ENCODE peak calls at places on chromosomes 3 and 15, in four cellular contexts. Z is DND-41, Y is fibroblast of lung, X is brain microvascular endothelial cell. U is an unnamed sample.

GRCh38 chr15:33729648-33730047 is 238.6 kb upstream of the CHRM5 start:
- DNase-seq in Z (no peak), X (no peak), Y (peak; percentile 22), U (no peak)

GRCh38 chr3:13526626-13526949 is 22.3 kb upstream of the FBLN2 start:
- DNase-seq in X (no peak), Z (no peak), Y (no peak), U (no peak)

GRCh38 chr15:60994842-60995495 is 234.1 kb downstream of the RORA start:
- DNase-seq in Y (no peak), Z (no peak), X (no peak), U (no peak)

GRCh38 chr3:128950223-128950938 is 43.5 kb downstream of the CFAP92 start:
- DNase-seq in Y (peak; percentile 34), X (peak; percentile 23), Z (peak; percentile 18), U (no peak)

GRCh38 chr3:41102750-41103149 is 96.6 kb upstream of the CTNNB1 start:
- DNase-seq in Y (no peak), X (no peak), Z (no peak), U (no peak)

GRCh38 chr3:46565607-46566039 is 479 bp downstream of the LRRC2 start:
- DNase-seq in Z (peak; percentile 4), Y (no peak), X (no peak), U (no peak)

GRCh38 chr15:90959894-90960293 is 5.2 kb downstream of the RCCD1 start:
- DNase-seq in Y (peak; percentile 21), Z (no peak), X (no peak), U (no peak)

GRCh38 chr3:182478369-182478768 is 314.9 kb upstream of the ATP11B start:
- DNase-seq in Z (no peak), X (no peak), Y (no peak), U (no peak)

GRCh38 chr3:41053220-41053619 is 146.1 kb upstream of the CTNNB1 start:
- DNase-seq in X (no peak), Z (no peak), Y (no peak), U (no peak)

GRCh38 chr15:49042165-49042564 is 4.1 kb downstream of the SECISBP2L start:
- DNase-seq in Y (no peak), Z (no peak), X (no peak), U (no peak)

GRCh38 chr3:12040902-12041301 is 36.7 kb downstream of the SYN2 start:
- DNase-seq in X (no peak), Z (no peak), Y (no peak), U (no peak)

GRCh38 chr3:128276151-128276445 is 122.8 kb downstream of the EEFSEC start:
- DNase-seq in Z (no peak), X (no peak), Y (no peak), U (no peak)

GRCh38 chr3:197801801-197802504 is 10.9 kb downstream of the LRCH3 start:
- DNase-seq in Z (peak; percentile 23), X (no peak), Y (peak; percentile 48), U (peak; percentile 19)

GRCh38 chr3:159844383-159844730 is 144.3 kb upstream of the IL12A start:
- DNase-seq in X (no peak), Z (no peak), Y (peak; percentile 41), U (no peak)

GRCh38 chr3:114880078-114880477 is 267.0 kb downstream of the ZBTB20 start:
- DNase-seq in X (peak; percentile 34), Z (no peak), Y (peak; percentile 5), U (no peak)

GRCh38 chr15:100123611-100124010 is 218.2 kb downstream of the ADAMTS17 start:
- DNase-seq in Y (peak; percentile 28), X (no peak), Z (no peak), U (no peak)

GRCh38 chr3:156404217-156404616 is 150.7 kb downstream of the SSR3 start:
- DNase-seq in Y (no peak), Z (no peak), X (no peak), U (no peak)

GRCh38 chr15:79089890-79090486 is 592 bp downstream of the RASGRF1 start:
- DNase-seq in X (no peak), Y (no peak), Z (no peak), U (no peak)

GRCh38 chr3:72318504-72319201 is 529.6 kb downstream of the SHQ1 start:
- DNase-seq in Z (no peak), X (peak; percentile 32), Y (peak; percentile 57), U (no peak)

GRCh38 chr3:168952551-168952950 is 711.0 kb downstream of the MECOM start:
- DNase-seq in X (no peak), Z (no peak), Y (peak; percentile 91), U (no peak)
- TF ChIP-seq CTCF in X (no peak), Z (no peak), Y (peak; percentile 27), U (no peak)

GRCh38 chr15:73981761-73982222 is 10.3 kb downstream of the STOML1 start:
- DNase-seq in X (no peak), Z (no peak), Y (no peak), U (no peak)
- H3K27ac ChIP-seq in X (peak overlapping the region; percentile 84), Z (no peak overlapping the region), Y (peak overlapping the region; percentile 93), U (no peak overlapping the region)

GRCh38 chr15:58921267-58921666 is 12.2 kb downstream of the SLTM start:
- DNase-seq in Y (peak; percentile 72), Z (no peak), X (no peak), U (no peak)

GRCh38 chr15:58923284-58923683 is 10.2 kb downstream of the SLTM start:
- DNase-seq in Z (no peak), Y (no peak), X (no peak), U (no peak)

GRCh38 chr15:58916962-58917361 is 16.5 kb downstream of the SLTM start:
- DNase-seq in Y (no peak), Z (no peak), X (no peak), U (no peak)

GRCh38 chr15:58919232-58919631 is 14.2 kb downstream of the SLTM start:
- DNase-seq in X (no peak), Y (no peak), Z (no peak), U (no peak)

GRCh38 chr15:58918239-58918638 is 15.2 kb downstream of the SLTM start:
- DNase-seq in X (no peak), Y (no peak), Z (no peak), U (no peak)
- TF ChIP-seq CTCF in X (no peak), Y (no peak), Z (no peak), U (no peak)

DNA sequence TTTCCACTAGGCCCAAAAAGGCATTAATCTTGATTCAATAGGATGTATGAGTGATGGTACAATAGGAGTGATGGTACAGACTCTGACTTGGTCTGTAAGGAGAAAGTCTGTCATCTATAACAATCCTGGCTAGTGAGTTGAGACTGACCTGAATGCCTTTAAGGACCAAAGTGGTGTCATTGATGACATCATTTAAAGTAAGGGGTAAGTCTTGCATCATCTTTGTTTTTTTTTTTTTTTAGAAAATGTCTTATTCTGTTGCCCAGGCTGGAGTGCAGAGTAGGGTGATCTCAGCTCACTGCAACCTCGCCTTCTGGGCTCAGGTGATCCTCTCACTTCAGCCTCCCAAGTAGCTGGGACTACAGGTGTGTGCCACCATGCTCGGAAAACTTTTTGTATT is 5.6 kb upstream of the TMEM45A start:
- DNase-seq in Z (no peak), X (no peak), Y (no peak), U (no peak)
- H3K27ac ChIP-seq in Z (no peak overlapping the region), X (no peak overlapping the region), Y (no peak overlapping the region), U (no peak overlapping the region)

DNA sequence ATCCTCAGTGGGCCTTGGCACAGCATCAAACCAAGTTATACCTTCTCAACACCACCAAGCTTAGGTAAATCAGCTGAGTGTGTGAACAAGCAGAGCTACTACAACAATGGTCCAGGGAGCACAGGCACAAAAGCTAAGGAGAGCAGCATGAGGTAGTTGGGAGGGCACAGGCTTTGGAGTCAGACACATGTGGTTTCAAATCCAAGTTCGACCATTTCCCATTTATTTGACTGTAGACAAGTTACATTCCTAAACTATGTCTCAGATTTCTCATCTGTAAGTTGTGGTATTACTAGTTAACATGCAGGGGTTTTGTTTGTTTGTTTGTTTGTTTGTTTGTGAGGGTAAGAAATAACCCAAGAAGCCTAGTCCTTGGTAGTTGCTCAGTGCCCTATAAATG is 46.9 kb downstream of the MLH1 start:
- DNase-seq in Z (no peak), X (no peak), Y (peak; percentile 20), U (no peak)
- TF ChIP-seq CTCF in Z (no peak), X (no peak), Y (no peak), U (no peak)

U was measured in CD4-positive, alpha-beta T cell.